ENCODE peak calls at places on chromosomes 1 and 21, in five cellular contexts. One of them, this sample, is unnamed.
A peak's percentile ranks its signal among the peaks of the same experiment; 100 is the strongest.

GRCh38 chr1:205698921-205699320 is 18.6 kb upstream of the SLC45A3 start:
- DNase-seq in fibroblast of mammary gland: no peak
- DNase-seq in PC-9: no peak
- DNase-seq in BJ: no peak
- DNase-seq in lower lobe of right lung: no peak
- DNase-seq in this sample: no peak

GRCh38 chr1:212040629-212041028 is 5.1 kb downstream of the DTL start:
- DNase-seq in PC-9: no peak
- DNase-seq in fibroblast of mammary gland: no peak
- DNase-seq in BJ: no peak
- DNase-seq in lower lobe of right lung: no peak
- DNase-seq in this sample: no peak

GRCh38 chr1:23278717-23279116 is 61.4 kb upstream of the HTR1D start:
- DNase-seq in PC-9: peak; percentile 45
- DNase-seq in lower lobe of right lung: no peak
- DNase-seq in fibroblast of mammary gland: no peak
- DNase-seq in BJ: no peak
- DNase-seq in this sample: no peak

GRCh38 chr1:215005656-215006335 is 76.7 kb upstream of the KCNK2 start:
- DNase-seq in lower lobe of right lung: no peak
- DNase-seq in PC-9: no peak
- DNase-seq in fibroblast of mammary gland: peak; percentile 39
- DNase-seq in BJ: no peak
- DNase-seq in this sample: no peak

GRCh38 chr1:184629261-184629660 is 125.4 kb downstream of the EDEM3 start:
- DNase-seq in fibroblast of mammary gland: peak; percentile 54
- DNase-seq in BJ: no peak
- DNase-seq in PC-9: no peak
- DNase-seq in lower lobe of right lung: no peak
- DNase-seq in this sample: no peak

GRCh38 chr1:116569776-116570357 is 959 bp downstream of the CD58 start:
- DNase-seq in BJ: no peak
- DNase-seq in PC-9: peak; percentile 78
- DNase-seq in fibroblast of mammary gland: peak; percentile 17
- DNase-seq in lower lobe of right lung: peak; percentile 73
- DNase-seq in this sample: no peak

GRCh38 chr1:114345930-114346479 is 165.0 kb downstream of the TRIM33 start:
- DNase-seq in PC-9: no peak
- DNase-seq in lower lobe of right lung: no peak
- DNase-seq in BJ: no peak
- DNase-seq in fibroblast of mammary gland: peak; percentile 17
- DNase-seq in this sample: peak; percentile 10

GRCh38 chr1:14732726-14733052 is 134.2 kb downstream of the KAZN start:
- DNase-seq in fibroblast of mammary gland: no peak
- DNase-seq in PC-9: no peak
- DNase-seq in lower lobe of right lung: no peak
- DNase-seq in BJ: no peak
- DNase-seq in this sample: no peak

GRCh38 chr1:204127597-204128242 is 24.1 kb downstream of the ETNK2 start:
- DNase-seq in BJ: peak; percentile 37
- DNase-seq in PC-9: peak; percentile 58
- DNase-seq in lower lobe of right lung: peak; percentile 64
- DNase-seq in fibroblast of mammary gland: peak; percentile 89
- DNase-seq in this sample: peak; percentile 90

GRCh38 chr1:230744382-230744781 is 2.8 kb upstream of the CAPN9 start:
- DNase-seq in PC-9: peak; percentile 60
- DNase-seq in fibroblast of mammary gland: peak; percentile 13
- DNase-seq in lower lobe of right lung: no peak
- DNase-seq in BJ: peak; percentile 35
- DNase-seq in this sample: peak; percentile 16

GRCh38 chr1:237799762-237800474 is 90.8 kb downstream of the ZP4 start:
- DNase-seq in lower lobe of right lung: no peak
- DNase-seq in BJ: no peak
- DNase-seq in PC-9: peak; percentile 42
- DNase-seq in fibroblast of mammary gland: peak; percentile 41
- DNase-seq in this sample: peak; percentile 63

GRCh38 chr1:202858306-202858705 is 30.6 kb downstream of the RABIF start:
- DNase-seq in lower lobe of right lung: no peak
- DNase-seq in BJ: no peak
- DNase-seq in fibroblast of mammary gland: peak; percentile 83
- DNase-seq in PC-9: no peak
- DNase-seq in this sample: peak; percentile 95

GRCh38 chr1:75097686-75098085 is 36.5 kb upstream of the LHX8 start:
- DNase-seq in fibroblast of mammary gland: no peak
- DNase-seq in lower lobe of right lung: no peak
- DNase-seq in PC-9: no peak
- DNase-seq in BJ: peak; percentile 49
- DNase-seq in this sample: peak; percentile 0

GRCh38 chr1:85628791-85629531 is 48.4 kb downstream of the CCN1 start:
- DNase-seq in fibroblast of mammary gland: peak; percentile 57
- DNase-seq in BJ: no peak
- DNase-seq in lower lobe of right lung: peak; percentile 72
- DNase-seq in PC-9: no peak
- DNase-seq in this sample: peak; percentile 79

GRCh38 chr21:14737922-14738321 is 191.8 kb upstream of the SAMSN1 start:
- DNase-seq in PC-9: peak; percentile 37
- DNase-seq in fibroblast of mammary gland: peak; percentile 71
- DNase-seq in lower lobe of right lung: no peak
- DNase-seq in BJ: no peak
- DNase-seq in this sample: peak; percentile 68

GRCh38 chr1:186275818-186276217 is 99.2 kb downstream of the TPR start:
- DNase-seq in lower lobe of right lung: no peak
- DNase-seq in fibroblast of mammary gland: peak; percentile 30
- DNase-seq in BJ: no peak
- DNase-seq in PC-9: no peak
- DNase-seq in this sample: no peak

GRCh38 chr1:186271032-186271431 is 104.0 kb downstream of the TPR start:
- DNase-seq in PC-9: no peak
- DNase-seq in fibroblast of mammary gland: no peak
- DNase-seq in BJ: no peak
- DNase-seq in lower lobe of right lung: no peak
- DNase-seq in this sample: no peak

DNA sequence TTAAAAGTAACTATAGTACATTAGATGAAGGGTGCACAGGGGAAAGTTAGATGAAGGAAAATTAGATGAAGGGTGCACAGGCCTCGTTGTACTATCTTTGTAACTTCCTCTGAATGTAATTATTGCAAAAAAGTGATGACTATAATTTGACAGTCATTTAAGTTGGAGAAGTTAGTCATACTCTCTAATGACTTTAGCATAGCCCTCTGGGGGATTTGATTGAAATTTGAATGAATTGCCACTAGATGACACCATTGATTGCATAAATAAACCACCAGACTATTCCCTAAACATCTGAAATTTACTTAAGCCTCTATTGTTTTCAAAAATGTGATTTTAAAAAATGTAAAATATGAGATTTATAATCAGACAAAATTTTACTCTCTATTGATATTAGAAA is 102.6 kb downstream of the TPR start:
- DNase-seq in fibroblast of mammary gland: peak; percentile 68
- DNase-seq in lower lobe of right lung: no peak
- DNase-seq in PC-9: no peak
- DNase-seq in BJ: no peak
- DNase-seq in this sample: no peak
- TF ChIP-seq CTCF in fibroblast of mammary gland: peak; percentile 9
- TF ChIP-seq CTCF in lower lobe of right lung: no peak
- TF ChIP-seq CTCF in PC-9: no peak
- TF ChIP-seq CTCF in BJ: no peak
- TF ChIP-seq CTCF in this sample: no peak

GRCh38 chr1:46302091-46303037 is 1.1 kb downstream of the LRRC41 start:
- DNase-seq in fibroblast of mammary gland: no peak
- DNase-seq in PC-9: peak; percentile 39
- DNase-seq in lower lobe of right lung: peak; percentile 75
- DNase-seq in BJ: no peak
- DNase-seq in this sample: peak; percentile 58

GRCh38 chr1:46298387-46298786 is 5.0 kb downstream of the LRRC41 start:
- DNase-seq in PC-9: no peak
- DNase-seq in lower lobe of right lung: no peak
- DNase-seq in BJ: no peak
- DNase-seq in fibroblast of mammary gland: no peak
- DNase-seq in this sample: no peak

GRCh38 chr1:46303038-46303871 is at the start of the genes LRRC41 and UQCRH:
- DNase-seq in lower lobe of right lung: peak; percentile 96
- DNase-seq in PC-9: peak; percentile 94
- DNase-seq in fibroblast of mammary gland: peak; percentile 98
- DNase-seq in BJ: peak; percentile 84
- DNase-seq in this sample: peak; percentile 98

GRCh38 chr1:46301406-46302090 is 1.9 kb downstream of the LRRC41 start:
- DNase-seq in fibroblast of mammary gland: peak; percentile 47
- DNase-seq in BJ: no peak
- DNase-seq in lower lobe of right lung: peak; percentile 67
- DNase-seq in PC-9: no peak
- DNase-seq in this sample: peak; percentile 50

GRCh38 chr1:46300673-46301405 is 2.6 kb downstream of the LRRC41 start:
- DNase-seq in PC-9: no peak
- DNase-seq in lower lobe of right lung: no peak
- DNase-seq in BJ: no peak
- DNase-seq in fibroblast of mammary gland: peak; percentile 48
- DNase-seq in this sample: peak; percentile 55
- H3K4me3 ChIP-seq in PC-9: peak overlapping the region; percentile 95
- H3K4me3 ChIP-seq in lower lobe of right lung: peak overlapping the region; percentile 98
- H3K4me3 ChIP-seq in BJ: peak overlapping the region; percentile 92
- H3K4me3 ChIP-seq in fibroblast of mammary gland: peak overlapping the region; percentile 97
- H3K4me3 ChIP-seq in this sample: peak overlapping the region; percentile 97

GRCh38 chr1:119544165-119544762 is 37.3 kb downstream of the HSD3B1 start:
- DNase-seq in BJ: no peak
- DNase-seq in fibroblast of mammary gland: peak; percentile 6
- DNase-seq in lower lobe of right lung: no peak
- DNase-seq in PC-9: no peak
- DNase-seq in this sample: no peak
- TF ChIP-seq CTCF in BJ: peak; percentile 32
- TF ChIP-seq CTCF in fibroblast of mammary gland: peak; percentile 40
- TF ChIP-seq CTCF in lower lobe of right lung: peak; percentile 27
- TF ChIP-seq CTCF in PC-9: peak; percentile 59
- TF ChIP-seq CTCF in this sample: peak; percentile 40

DNA sequence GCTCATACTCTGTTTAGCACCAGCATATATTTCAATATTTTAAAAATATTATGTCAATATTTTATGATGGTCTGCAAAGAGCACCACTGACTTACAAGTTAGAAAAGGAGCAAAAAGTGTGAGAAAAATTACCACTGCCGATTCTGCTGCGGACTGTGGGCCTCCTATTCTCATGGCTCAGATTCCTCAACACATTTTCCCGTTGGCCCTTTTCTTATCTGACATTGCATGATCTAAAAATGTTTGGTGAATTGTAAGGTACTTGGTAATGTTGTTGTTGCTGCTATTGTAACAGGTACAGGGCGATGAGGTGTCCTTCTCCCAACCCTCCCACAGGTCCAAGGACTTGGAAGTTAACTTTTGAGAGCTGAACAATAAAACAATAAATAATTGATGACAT is 737 bp downstream of the C1orf162 start:
- DNase-seq in PC-9: no peak
- DNase-seq in lower lobe of right lung: no peak
- DNase-seq in fibroblast of mammary gland: no peak
- DNase-seq in BJ: no peak
- DNase-seq in this sample: no peak
- H3K4me3 ChIP-seq in PC-9: no peak overlapping the region
- H3K4me3 ChIP-seq in lower lobe of right lung: peak overlapping the region; percentile 40
- H3K4me3 ChIP-seq in fibroblast of mammary gland: no peak overlapping the region
- H3K4me3 ChIP-seq in BJ: no peak overlapping the region
- H3K4me3 ChIP-seq in this sample: no peak overlapping the region

GRCh38 chr1:3478187-3478586 is 23.7 kb downstream of the ARHGEF16 start:
- DNase-seq in BJ: no peak
- DNase-seq in PC-9: no peak
- DNase-seq in fibroblast of mammary gland: no peak
- DNase-seq in lower lobe of right lung: no peak
- DNase-seq in this sample: no peak

GRCh38 chr1:3479511-3480368 is 25.3 kb downstream of the ARHGEF16 start:
- DNase-seq in fibroblast of mammary gland: no peak
- DNase-seq in lower lobe of right lung: no peak
- DNase-seq in BJ: no peak
- DNase-seq in PC-9: no peak
- DNase-seq in this sample: no peak

GRCh38 chr1:3481046-3481445 is 26.6 kb downstream of the ARHGEF16 start:
- DNase-seq in lower lobe of right lung: no peak
- DNase-seq in PC-9: no peak
- DNase-seq in BJ: no peak
- DNase-seq in fibroblast of mammary gland: no peak
- DNase-seq in this sample: no peak

GRCh38 chr1:3481836-3482589 is 27.5 kb downstream of the ARHGEF16 start:
- DNase-seq in fibroblast of mammary gland: peak; percentile 29
- DNase-seq in lower lobe of right lung: no peak
- DNase-seq in PC-9: peak; percentile 90
- DNase-seq in BJ: no peak
- DNase-seq in this sample: no peak

GRCh38 chr1:3480369-3480719 is 25.9 kb downstream of the ARHGEF16 start:
- DNase-seq in lower lobe of right lung: no peak
- DNase-seq in PC-9: no peak
- DNase-seq in fibroblast of mammary gland: no peak
- DNase-seq in BJ: no peak
- DNase-seq in this sample: no peak
- TF ChIP-seq CTCF in lower lobe of right lung: no peak
- TF ChIP-seq CTCF in PC-9: no peak
- TF ChIP-seq CTCF in fibroblast of mammary gland: no peak
- TF ChIP-seq CTCF in BJ: no peak
- TF ChIP-seq CTCF in this sample: no peak

GRCh38 chr1:156677616-156678596 is 699 bp upstream of the NES start:
- DNase-seq in BJ: no peak
- DNase-seq in lower lobe of right lung: peak; percentile 62
- DNase-seq in fibroblast of mammary gland: peak; percentile 84
- DNase-seq in PC-9: no peak
- DNase-seq in this sample: peak; percentile 88
- H3K4me3 ChIP-seq in BJ: peak overlapping the region; percentile 55
- H3K4me3 ChIP-seq in lower lobe of right lung: peak overlapping the region; percentile 64
- H3K4me3 ChIP-seq in fibroblast of mammary gland: peak overlapping the region; percentile 53
- H3K4me3 ChIP-seq in PC-9: peak overlapping the region; percentile 39
- H3K4me3 ChIP-seq in this sample: peak overlapping the region; percentile 50

DNA sequence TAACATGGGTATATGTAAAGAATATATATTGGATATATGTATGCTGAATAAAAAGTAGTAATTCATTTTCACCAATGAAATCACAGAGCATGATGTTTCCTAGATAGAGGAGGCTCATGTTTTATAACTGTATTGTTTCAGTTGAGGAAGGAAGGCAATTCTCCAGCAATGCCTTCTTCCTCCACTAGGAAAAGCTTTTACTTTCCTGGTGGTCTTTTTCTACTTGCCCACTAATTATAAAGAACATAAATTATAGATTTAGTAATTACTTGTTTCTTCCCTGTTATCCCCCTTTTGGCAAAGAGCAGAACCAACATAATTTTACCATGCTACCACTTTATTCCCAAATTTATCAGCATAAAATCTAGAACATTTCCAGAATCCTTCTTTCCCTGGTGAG is 159.0 kb downstream of the PLA2G4A start:
- DNase-seq in BJ: no peak
- DNase-seq in lower lobe of right lung: no peak
- DNase-seq in fibroblast of mammary gland: no peak
- DNase-seq in PC-9: no peak
- DNase-seq in this sample: no peak
- TF ChIP-seq CTCF in BJ: peak; percentile 17
- TF ChIP-seq CTCF in lower lobe of right lung: no peak
- TF ChIP-seq CTCF in fibroblast of mammary gland: peak; percentile 33
- TF ChIP-seq CTCF in PC-9: no peak
- TF ChIP-seq CTCF in this sample: peak; percentile 37